ENCODE peak calls at places on chromosomes 2 and 18, in seven cellular contexts. E, J, R, N, K, Y and M are unnamed samples.

GRCh38 chr2:65429799-65430514 is 2.4 kb downstream of the SPRED2 start:
- DNase-seq in J (no peak), N (no peak), R (no peak), Y (no peak), K (no peak), E (no peak), M (no peak)

GRCh38 chr2:120863661-120864320 is 128.1 kb downstream of the GLI2 start:
- DNase-seq in Y (no peak), K (peak; percentile 85), E (peak; percentile 38), R (no peak), J (no peak), N (peak; percentile 85), M (peak; percentile 76)

GRCh38 chr2:196566969-196567666 is 72.4 kb upstream of the CCDC150 start:
- DNase-seq in Y (no peak), N (no peak), K (no peak), R (peak; percentile 5), J (no peak), E (no peak), M (no peak)

GRCh38 chr2:23664069-23664788 is 262.7 kb downstream of the ATAD2B start:
- DNase-seq in Y (no peak), J (no peak), K (no peak), E (peak; percentile 57), R (no peak), N (no peak), M (no peak)

GRCh38 chr18:48529796-48530195 is 9.0 kb upstream of the CTIF start:
- DNase-seq in K (peak; percentile 72), N (peak; percentile 94), Y (no peak), J (no peak), E (no peak), R (no peak), M (peak; percentile 81)

GRCh38 chr2:173151671-173152398 is 76.2 kb downstream of the MAP3K20 start:
- DNase-seq in N (peak; percentile 38), E (no peak), K (peak; percentile 92), J (no peak), Y (no peak), R (no peak), M (peak; percentile 95)

GRCh38 chr18:76412818-76413565 is 82.0 kb downstream of the ZNF516 start:
- DNase-seq in E (no peak), N (peak; percentile 21), R (no peak), Y (no peak), K (no peak), J (no peak), M (no peak)

GRCh38 chr2:127134833-127135830 is 28.2 kb upstream of the BIN1 start:
- DNase-seq in E (peak; percentile 32), Y (no peak), N (no peak), J (no peak), R (no peak), K (no peak), M (peak; percentile 38)

GRCh38 chr18:1392865-1393734 is 488.4 kb downstream of the ADCYAP1 start:
- DNase-seq in R (no peak), E (no peak), N (no peak), J (no peak), Y (no peak), K (no peak), M (no peak)

GRCh38 chr2:71880846-71881610 is 266.6 kb downstream of the CYP26B1 start:
- DNase-seq in K (peak; percentile 70), J (no peak), N (peak; percentile 92), E (peak; percentile 78), Y (no peak), R (no peak), M (peak; percentile 60)

GRCh38 chr18:12742453-12742852 is 39.6 kb downstream of the PSMG2 start:
- DNase-seq in E (no peak), J (no peak), K (peak; percentile 67), R (no peak), N (peak; percentile 59), Y (no peak), M (peak; percentile 92)

GRCh38 chr2:75431757-75432156 is 129.0 kb downstream of the EVA1A start:
- DNase-seq in J (no peak), R (no peak), K (no peak), E (no peak), Y (no peak), N (peak; percentile 27), M (no peak)

GRCh38 chr2:129891341-129892320 is 87.8 kb upstream of the RAB6C start:
- DNase-seq in E (peak; percentile 30), J (no peak), N (no peak), K (no peak), Y (no peak), R (no peak), M (no peak)

GRCh38 chr2:110948027-110948687 is 172.6 kb upstream of the BCL2L11 start:
- DNase-seq in K (no peak), J (no peak), R (peak; percentile 20), Y (no peak), E (no peak), N (peak; percentile 6), M (no peak)

GRCh38 chr2:36371070-36371962 is 15.7 kb downstream of the CRIM1 start:
- DNase-seq in R (no peak), E (no peak), J (no peak), N (peak; percentile 73), K (no peak), Y (no peak), M (no peak)

GRCh38 chr18:58928401-58928800 is 63.7 kb downstream of the ZNF532 start:
- DNase-seq in E (no peak), R (no peak), N (no peak), K (no peak), J (no peak), Y (no peak), M (no peak)

GRCh38 chr2:56589820-56590219 is 406.0 kb downstream of the CCDC85A start:
- DNase-seq in J (no peak), N (peak; percentile 45), E (no peak), R (no peak), Y (no peak), K (no peak), M (no peak)

GRCh38 chr2:158994920-158995676 is 26.7 kb downstream of the TANC1 start:
- DNase-seq in J (no peak), R (no peak), K (no peak), Y (no peak), N (peak; percentile 60), E (no peak), M (peak; percentile 25)

GRCh38 chr2:134002391-134002790 is 251.5 kb upstream of the MGAT5 start:
- DNase-seq in J (no peak), K (no peak), E (no peak), R (no peak), N (no peak), Y (no peak), M (peak; percentile 43)

GRCh38 chr18:60534539-60534938 is 162.0 kb upstream of the MC4R start:
- DNase-seq in K (peak; percentile 61), N (peak; percentile 30), Y (no peak), E (no peak), R (no peak), J (no peak), M (peak; percentile 39)

GRCh38 chr2:61161888-61162287 is at the start of gene C2orf74:
- DNase-seq in R (no peak), K (no peak), Y (no peak), J (no peak), E (no peak), N (no peak), M (no peak)

GRCh38 chr2:231960810-231961348 is 634 bp upstream of the DIS3L2 start:
- DNase-seq in K (no peak), N (no peak), Y (no peak), R (no peak), J (no peak), E (no peak), M (no peak)

GRCh38 chr18:45251236-45251635 is 364.0 kb upstream of the SLC14A2 start:
- DNase-seq in R (no peak), Y (no peak), K (no peak), E (no peak), N (no peak), J (no peak), M (no peak)

GRCh38 chr2:231761735-231762134 is 19.3 kb downstream of the PDE6D start:
- DNase-seq in K (no peak), E (no peak), N (no peak), R (no peak), Y (no peak), J (no peak), M (no peak)

GRCh38 chr2:38875227-38875575 is 533 bp downstream of the DHX57 start:
- DNase-seq in Y (no peak), N (no peak), J (no peak), K (no peak), E (no peak), R (no peak), M (no peak)

GRCh38 chr2:146370821-146371220 is 1474.0 kb upstream of the ACVR2A start:
- DNase-seq in R (no peak), J (no peak), N (no peak), Y (no peak), E (no peak), K (peak; percentile 26), M (no peak)

GRCh38 chr2:119430023-119430498 is 1.6 kb upstream of the TMEM37 start:
- DNase-seq in R (no peak), E (no peak), K (no peak), J (no peak), Y (no peak), N (no peak), M (no peak)

GRCh38 chr18:31070206-31070605 is 27.7 kb upstream of the DSC3 start:
- DNase-seq in N (peak; percentile 9), K (no peak), E (no peak), Y (no peak), J (no peak), R (no peak), M (no peak)

GRCh38 chr2:73238976-73239375 is 4.9 kb downstream of the CCT7 start:
- DNase-seq in Y (no peak), K (no peak), R (no peak), N (no peak), E (no peak), J (no peak), M (no peak)

GRCh38 chr2:212414699-212415309 is 123.8 kb downstream of the ERBB4 start:
- DNase-seq in K (no peak), J (no peak), N (no peak), E (no peak), R (no peak), Y (no peak), M (no peak)